ENCODE peak calls at places on chromosomes 2 and 18, in six cellular contexts. K is progenitor cell of endocrine pancreas, F is HCT116, C is upper lobe of right lung, U is fibroblast of mammary gland, G is right lobe of liver. L is an unnamed sample.

GRCh38 chr2:199488772-199489400 is 31.1 kb upstream of the SATB2 start:
- DNase-seq in K (peak), G (no peak), U (peak), F (peak), C (no peak), L (peak)

GRCh38 chr18:58552057-58552461 is 76.8 kb downstream of the ALPK2 start:
- DNase-seq in G (no peak), K (no peak), F (no peak), U (peak), C (no peak), L (no peak)

GRCh38 chr2:33086400-33087015 is 139.8 kb downstream of the LTBP1 start:
- DNase-seq in C (no peak), K (no peak), U (peak), G (no peak), F (no peak), L (peak)

GRCh38 chr2:188975497-188976102 is 1.4 kb downstream of the COL3A1 start:
- DNase-seq in G (no peak), C (no peak), K (no peak), U (peak), F (no peak), L (peak)

GRCh38 chr2:188675391-188676011 is 298.7 kb upstream of the COL3A1 start:
- DNase-seq in K (no peak), F (no peak), U (peak), C (no peak), G (no peak), L (peak)

GRCh38 chr2:65382776-65383357 is 49.5 kb downstream of the SPRED2 start:
- DNase-seq in F (peak), G (peak), C (peak), K (no peak), U (peak), L (peak)

GRCh38 chr2:84833481-84834150 is 47.3 kb downstream of the TRABD2A start:
- DNase-seq in U (no peak), G (no peak), F (no peak), K (no peak), C (no peak), L (no peak)

GRCh38 chr2:102091121-102091520 is 51.4 kb upstream of the IL1R1 start:
- DNase-seq in U (no peak), F (no peak), K (no peak), C (no peak), G (no peak), L (no peak)

GRCh38 chr2:55550368-55551102 is 31.0 kb downstream of the CFAP36 start:
- DNase-seq in F (no peak), C (no peak), U (peak), K (no peak), G (no peak), L (peak)

GRCh38 chr18:27608742-27609141 is 423.6 kb upstream of the CHST9 start:
- DNase-seq in G (no peak), U (peak), C (no peak), F (no peak), K (no peak), L (no peak)

GRCh38 chr18:5197032-5197434 is at the start of gene AKAIN1:
- DNase-seq in F (no peak), G (peak), C (peak), K (peak), U (peak), L (peak)

GRCh38 chr2:50143822-50144575 is 887.9 kb downstream of the NRXN1 start:
- DNase-seq in F (no peak), C (no peak), U (peak), K (no peak), G (no peak), L (peak)

GRCh38 chr2:167294031-167294774 is 405.9 kb downstream of the XIRP2 start:
- DNase-seq in K (peak), U (peak), C (peak), G (no peak), F (no peak), L (peak)

GRCh38 chr18:58125183-58125582 is 81.2 kb downstream of the NEDD4L start:
- DNase-seq in G (no peak), F (no peak), U (peak), K (no peak), C (no peak), L (no peak)

GRCh38 chr2:102032368-102033027 is 40.7 kb downstream of the IL1R2 start:
- DNase-seq in K (no peak), C (no peak), F (no peak), G (no peak), U (no peak), L (peak)

GRCh38 chr2:156320491-156320896 is 12.0 kb downstream of the NR4A2 start:
- DNase-seq in F (no peak), K (no peak), C (no peak), U (peak), G (peak), L (peak)

GRCh38 chr2:45554073-45554742 is 56.9 kb downstream of the SRBD1 start:
- DNase-seq in U (peak), C (no peak), G (no peak), K (no peak), F (no peak), L (peak)

GRCh38 chr2:54624611-54625071 is 98.8 kb upstream of the EML6 start:
- DNase-seq in C (no peak), G (no peak), K (no peak), U (peak), F (no peak), L (peak)

GRCh38 chr2:72934683-72935610 is 17.6 kb downstream of the EMX1 start:
- DNase-seq in C (peak), U (no peak), G (peak), K (no peak), F (peak), L (no peak)

GRCh38 chr18:49149011-49149410 is 198.2 kb upstream of the SMAD7 start:
- DNase-seq in U (no peak), G (no peak), F (no peak), C (no peak), K (no peak), L (no peak)

GRCh38 chr2:20326163-20326780 is 24.4 kb downstream of the PUM2 start:
- DNase-seq in F (peak), K (no peak), G (no peak), U (peak), C (no peak), L (peak)

GRCh38 chr2:95349568-95350319 is 52.6 kb downstream of the KCNIP3 start:
- DNase-seq in G (no peak), K (no peak), F (no peak), U (no peak), C (peak), L (no peak)

GRCh38 chr2:5076599-5076998 is 615.6 kb upstream of the SOX11 start:
- DNase-seq in F (no peak), C (no peak), K (no peak), G (no peak), U (no peak), L (no peak)
- TF ChIP-seq CTCF in F (no peak), C (no peak), K (no peak), G (no peak), U (no peak), L (no peak)

GRCh38 chr2:238912916-238913875 is 65.3 kb downstream of the TWIST2 start:
- DNase-seq in C (peak), K (no peak), G (peak), U (no peak), F (no peak), L (no peak)
- TF ChIP-seq CTCF in C (no peak), K (no peak), G (no peak), U (no peak), F (no peak), L (no peak)

GRCh38 chr2:181772777-181773176 is 92.5 kb upstream of the NEUROD1 start:
- DNase-seq in G (no peak), F (no peak), C (no peak), K (no peak), U (no peak), L (no peak)

GRCh38 chr2:181774601-181775179 is 94.4 kb upstream of the NEUROD1 start:
- DNase-seq in U (peak), G (no peak), C (no peak), K (no peak), F (no peak), L (peak)

GRCh38 chr2:181770145-181770544 is 89.8 kb upstream of the NEUROD1 start:
- DNase-seq in U (peak), K (no peak), G (no peak), C (no peak), F (no peak), L (no peak)

GRCh38 chr2:181772334-181772733 is 92.0 kb upstream of the NEUROD1 start:
- DNase-seq in C (no peak), U (no peak), G (no peak), F (no peak), K (no peak), L (no peak)

DNA sequence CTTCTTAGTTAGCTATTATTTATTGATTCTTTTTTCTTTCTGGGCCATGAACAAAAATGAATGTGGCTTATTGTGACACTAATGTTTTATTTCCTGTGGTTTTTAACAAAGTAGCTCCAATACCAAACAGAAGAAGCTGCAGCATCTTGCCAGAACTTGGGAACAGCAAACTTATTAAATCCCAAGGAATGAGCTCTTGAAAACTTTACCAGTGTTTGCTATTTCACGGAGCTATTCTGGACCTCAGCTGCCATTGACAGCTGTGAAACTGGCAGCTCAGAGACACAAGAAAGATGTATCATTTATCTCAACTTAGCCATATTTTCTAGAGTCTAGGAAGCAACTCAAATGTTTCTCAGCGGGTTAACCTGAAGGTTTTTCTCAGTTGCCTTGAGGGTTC is 91.0 kb upstream of the NEUROD1 start:
- DNase-seq in C (no peak), F (no peak), K (no peak), U (no peak), G (no peak), L (no peak)
- TF ChIP-seq CTCF in C (no peak), F (no peak), K (no peak), U (no peak), G (no peak), L (no peak)

GRCh38 chr2:26533661-26534060 is 55.7 kb upstream of the OTOF start:
- DNase-seq in U (no peak), G (no peak), C (peak), K (no peak), F (no peak), L (no peak)
- TF ChIP-seq CTCF in U (no peak), G (no peak), C (no peak), K (no peak), F (no peak), L (no peak)

DNA sequence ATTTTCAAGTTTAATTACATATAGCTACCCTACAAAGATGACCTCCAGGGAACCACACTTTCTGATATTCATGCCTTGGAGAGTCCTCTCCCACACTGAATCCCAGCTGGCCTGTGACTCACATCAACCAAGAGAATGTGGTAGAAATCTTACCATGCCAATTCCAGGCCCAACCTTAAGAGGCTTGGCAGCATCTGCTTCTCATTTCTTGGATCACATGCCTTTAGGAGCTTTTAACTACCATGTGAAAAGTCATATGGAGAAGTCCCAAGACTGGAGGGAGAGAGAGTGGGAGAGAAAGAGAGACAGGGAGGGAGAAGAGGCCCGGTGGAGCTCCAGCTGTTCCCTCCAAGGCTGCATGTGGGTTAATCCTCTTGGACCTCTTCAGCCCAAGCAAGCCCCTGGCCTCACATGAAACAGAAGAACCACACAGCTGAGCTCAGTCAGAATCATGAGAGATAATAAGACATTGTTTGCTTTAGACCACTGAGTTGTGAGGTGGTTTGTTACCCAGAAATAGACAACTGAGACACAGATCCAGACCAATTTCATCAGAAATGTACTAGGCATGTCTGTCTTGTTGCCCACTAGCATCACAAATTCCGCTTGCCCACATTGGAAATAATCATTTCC is 190.7 kb downstream of the MTCL1 start:
- DNase-seq in G (no peak), U (peak), F (no peak), C (no peak), K (no peak), L (peak)
- TF ChIP-seq CTCF in G (no peak), U (no peak), F (no peak), C (no peak), K (no peak), L (no peak)

DNA sequence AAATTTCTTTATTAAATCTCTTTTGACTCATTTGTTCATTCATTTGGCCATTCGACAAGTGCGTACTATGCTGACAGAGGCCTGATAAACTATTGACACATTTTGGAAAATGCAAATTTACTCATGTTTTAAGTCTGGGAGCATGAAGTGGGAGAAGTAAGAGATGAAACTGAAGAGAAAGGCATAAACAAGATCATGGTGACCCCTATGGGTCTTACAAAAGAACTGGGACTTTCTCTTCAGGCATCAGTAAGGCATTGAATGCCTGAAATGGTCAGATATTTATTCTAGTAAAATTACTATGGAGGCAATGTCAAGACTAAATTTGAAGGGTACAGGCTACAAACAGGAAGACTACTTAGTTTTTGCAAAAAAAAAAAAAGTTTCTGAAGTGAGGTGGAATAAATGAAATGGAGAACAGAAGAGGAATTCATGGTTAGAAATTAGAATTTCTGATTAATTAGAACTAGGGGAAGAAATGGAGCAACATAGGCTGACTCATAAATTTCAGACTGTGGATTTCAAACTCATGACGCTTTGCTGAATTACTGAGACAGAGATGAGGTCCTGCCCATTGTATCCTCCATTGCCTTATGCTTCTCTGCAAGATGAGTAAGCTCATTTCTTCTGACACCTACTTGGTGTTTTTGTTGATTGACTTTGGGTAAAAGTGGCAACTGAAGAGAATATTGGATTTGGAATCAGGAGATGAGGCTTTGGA is 32.7 kb downstream of the VSNL1 start:
- DNase-seq in C (no peak), U (peak), K (no peak), F (no peak), G (no peak), L (peak)
- TF ChIP-seq CTCF in C (peak), U (no peak), K (peak), F (peak), G (peak), L (peak)

GRCh38 chr2:3535794-3536681 is 16.7 kb upstream of the ADI1 start:
- DNase-seq in F (peak), G (peak), C (no peak), U (peak), K (no peak), L (peak)
- TF ChIP-seq CTCF in F (peak), G (no peak), C (peak), U (peak), K (no peak), L (peak)